ENCODE peak calls at places on chromosome 6, in four cellular contexts. T, R, Y and G are unnamed samples.
A peak's percentile ranks its signal among the peaks of the same experiment; 100 is the strongest.

GRCh38 chr6:21808551-21809181 is 215.1 kb downstream of the SOX4 start:
- DNase-seq in T (peak; percentile 24), R (no peak), Y (no peak), G (no peak)

GRCh38 chr6:81086931-81087330 is 665.5 kb downstream of the TENT5A start:
- DNase-seq in T (no peak), R (no peak), Y (no peak), G (no peak)

GRCh38 chr6:490251-491037 is 98.9 kb downstream of the IRF4 start:
- DNase-seq in T (no peak), R (no peak), Y (no peak), G (no peak)

GRCh38 chr6:146881228-146882181 is 282.7 kb downstream of the ADGB start:
- DNase-seq in T (no peak), R (no peak), Y (no peak), G (no peak)

GRCh38 chr6:7440476-7440875 is 50.9 kb downstream of the RIOK1 start:
- DNase-seq in T (no peak), R (no peak), Y (no peak), G (no peak)

GRCh38 chr6:162485464-162485863 is 242.1 kb downstream of the PRKN start:
- DNase-seq in T (no peak), R (no peak), Y (no peak), G (no peak)

GRCh38 chr6:99416892-99417767 is 8.0 kb downstream of the PNISR start:
- DNase-seq in T (no peak), R (no peak), Y (no peak), G (no peak)

GRCh38 chr6:70651326-70651905 is 16.3 kb upstream of the SMAP1 start:
- DNase-seq in T (no peak), R (no peak), Y (no peak), G (no peak)

GRCh38 chr6:167424060-167424673 is 99.3 kb downstream of the TTLL2 start:
- DNase-seq in T (no peak), R (no peak), Y (no peak), G (no peak)

GRCh38 chr6:108341312-108341711 is 46.5 kb downstream of the AFG1L start:
- DNase-seq in T (no peak), R (no peak), Y (no peak), G (no peak)

GRCh38 chr6:86380571-86381125 is 556.7 kb upstream of the HTR1E start:
- DNase-seq in T (no peak), R (no peak), Y (no peak), G (no peak)

GRCh38 chr6:78935561-78935960 is 68.2 kb downstream of the IRAK1BP1 start:
- DNase-seq in T (no peak), R (no peak), Y (no peak), G (no peak)

GRCh38 chr6:77106992-77107391 is 356.3 kb downstream of the HTR1B start:
- DNase-seq in T (no peak), R (no peak), Y (no peak), G (no peak)

GRCh38 chr6:45375449-45375848 is 2.3 kb downstream of the SUPT3H start:
- DNase-seq in T (no peak), R (no peak), Y (no peak), G (no peak)

GRCh38 chr6:40852667-40853383 is 186.2 kb downstream of the UNC5CL start:
- DNase-seq in T (no peak), R (no peak), Y (no peak), G (no peak)

GRCh38 chr6:136284909-136285308 is 4.7 kb downstream of the BCLAF1 start:
- DNase-seq in T (peak; percentile 39), R (no peak), Y (no peak), G (no peak)

GRCh38 chr6:136282906-136283305 is 6.7 kb downstream of the BCLAF1 start:
- DNase-seq in T (no peak), R (no peak), Y (no peak), G (no peak)

DNA sequence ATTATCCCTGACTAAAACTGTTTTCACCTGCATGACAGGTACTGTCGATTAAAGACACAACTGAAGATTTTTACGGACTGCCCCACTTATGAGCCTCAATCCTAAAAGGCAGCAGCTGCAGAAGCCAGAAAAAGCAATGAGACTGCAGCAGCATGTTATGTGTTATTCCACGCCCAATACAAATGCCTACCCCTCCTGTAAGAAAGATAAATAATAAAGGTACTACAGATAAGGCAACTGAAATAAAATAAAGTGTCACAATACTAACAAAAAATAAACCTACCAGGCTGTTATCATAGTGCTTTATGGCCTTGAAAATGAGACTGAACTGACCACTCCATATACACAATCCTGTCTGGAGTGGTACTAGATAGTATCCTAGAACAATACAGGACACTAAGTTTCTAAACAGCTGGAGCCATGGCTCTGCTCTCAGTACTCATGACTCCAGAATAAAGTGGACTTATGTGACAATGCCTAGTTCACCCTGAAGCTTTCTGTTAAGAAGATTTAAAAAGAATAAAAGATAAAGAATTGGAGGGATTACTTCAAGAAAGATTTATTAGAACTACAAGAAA is 9.5 kb downstream of the BCLAF1 start:
- DNase-seq in T (no peak), R (no peak), Y (no peak), G (no peak)
- H3K27ac ChIP-seq in T (no peak overlapping the region), R (no peak overlapping the region), Y (no peak overlapping the region), G (no peak overlapping the region)

DNA sequence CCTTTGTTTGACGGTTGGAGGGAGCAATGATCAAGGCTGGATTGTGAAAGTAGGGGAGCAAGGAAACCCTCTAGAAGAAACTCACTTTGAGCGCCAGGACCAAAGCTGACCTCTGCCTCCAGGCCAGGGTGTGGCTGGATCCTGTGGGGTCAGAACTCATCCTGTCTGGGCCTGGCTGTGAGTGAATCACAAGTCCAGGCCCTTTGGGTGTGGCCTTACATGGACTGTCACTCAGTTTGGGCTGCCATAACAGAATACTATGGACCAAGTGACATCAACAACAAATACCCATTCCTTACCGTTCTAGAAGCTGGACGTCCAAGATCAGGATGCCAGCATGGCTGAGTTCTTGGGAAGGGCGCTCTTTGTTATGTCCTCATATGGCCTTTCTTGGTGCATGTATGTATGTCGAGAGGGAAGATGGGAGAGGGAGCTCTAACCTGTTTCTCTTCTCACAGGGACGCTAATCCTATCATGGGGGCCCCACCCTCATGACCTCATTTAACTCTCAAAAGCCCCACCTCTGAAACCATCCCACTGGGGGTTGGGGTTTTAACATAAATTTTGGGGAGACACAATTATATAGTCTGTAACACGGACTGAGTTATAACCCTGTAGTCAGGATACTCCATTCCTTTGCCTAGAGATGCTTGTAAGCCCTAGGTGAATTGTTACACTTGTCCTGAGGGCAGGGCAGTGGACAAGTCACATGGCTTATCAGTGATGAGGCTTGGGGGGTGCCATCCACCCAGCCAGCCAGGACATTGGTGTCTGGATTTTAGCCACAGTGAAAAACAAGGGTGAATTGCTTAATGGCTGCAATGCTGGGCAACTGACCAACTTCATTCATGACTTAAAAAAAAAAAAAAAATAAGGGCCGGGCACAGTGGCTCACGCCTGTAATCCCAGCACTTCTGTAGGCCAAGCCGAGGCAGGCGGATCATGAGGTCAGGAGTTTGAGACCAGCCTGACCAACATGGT is 80.0 kb downstream of the TRMT11 start:
- DNase-seq in T (no peak), R (no peak), Y (no peak), G (no peak)
- H3K27ac ChIP-seq in T (no peak overlapping the region), R (no peak overlapping the region), Y (no peak overlapping the region), G (no peak overlapping the region)

GRCh38 chr6:144372116-144372515 is 87.0 kb downstream of the UTRN start:
- DNase-seq in T (no peak), R (no peak), Y (no peak), G (no peak)
- H3K27ac ChIP-seq in T (no peak overlapping the region), R (no peak overlapping the region), Y (no peak overlapping the region), G (peak overlapping the region; percentile 56)

GRCh38 chr6:163711615-163712568 is 297.4 kb downstream of the QKI start:
- DNase-seq in T (no peak), R (no peak), Y (peak; percentile 94), G (no peak)

GRCh38 chr6:163709693-163710092 is 295.2 kb downstream of the QKI start:
- DNase-seq in T (no peak), R (no peak), Y (no peak), G (no peak)

GRCh38 chr6:163712569-163712966 is 298.1 kb downstream of the QKI start:
- DNase-seq in T (no peak), R (no peak), Y (no peak), G (no peak)

GRCh38 chr6:163710552-163710951 is 296.0 kb downstream of the QKI start:
- DNase-seq in T (no peak), R (no peak), Y (no peak), G (no peak)

DNA sequence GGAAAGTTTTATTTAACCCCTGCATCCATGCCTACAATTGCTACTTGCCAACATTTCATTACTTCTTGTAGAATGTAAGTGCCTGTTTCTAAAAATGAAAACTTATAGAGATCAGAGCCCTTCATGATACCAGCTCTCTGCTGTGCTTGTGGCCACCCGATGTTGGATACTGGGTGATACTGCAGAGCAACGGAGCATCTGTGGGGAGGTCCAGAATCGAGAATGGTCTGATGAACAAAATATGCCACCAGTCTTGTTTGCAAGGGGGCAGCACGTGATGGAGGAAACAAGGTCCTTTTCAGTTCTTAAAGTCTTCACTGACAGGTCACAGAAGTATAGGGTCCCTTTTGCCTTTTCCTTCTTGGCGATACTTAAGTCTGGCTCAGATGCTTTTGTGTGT is 296.6 kb downstream of the QKI start:
- DNase-seq in T (no peak), R (no peak), Y (no peak), G (no peak)
- H3K27ac ChIP-seq in T (no peak overlapping the region), R (no peak overlapping the region), Y (peak overlapping the region; percentile 76), G (no peak overlapping the region)

DNA sequence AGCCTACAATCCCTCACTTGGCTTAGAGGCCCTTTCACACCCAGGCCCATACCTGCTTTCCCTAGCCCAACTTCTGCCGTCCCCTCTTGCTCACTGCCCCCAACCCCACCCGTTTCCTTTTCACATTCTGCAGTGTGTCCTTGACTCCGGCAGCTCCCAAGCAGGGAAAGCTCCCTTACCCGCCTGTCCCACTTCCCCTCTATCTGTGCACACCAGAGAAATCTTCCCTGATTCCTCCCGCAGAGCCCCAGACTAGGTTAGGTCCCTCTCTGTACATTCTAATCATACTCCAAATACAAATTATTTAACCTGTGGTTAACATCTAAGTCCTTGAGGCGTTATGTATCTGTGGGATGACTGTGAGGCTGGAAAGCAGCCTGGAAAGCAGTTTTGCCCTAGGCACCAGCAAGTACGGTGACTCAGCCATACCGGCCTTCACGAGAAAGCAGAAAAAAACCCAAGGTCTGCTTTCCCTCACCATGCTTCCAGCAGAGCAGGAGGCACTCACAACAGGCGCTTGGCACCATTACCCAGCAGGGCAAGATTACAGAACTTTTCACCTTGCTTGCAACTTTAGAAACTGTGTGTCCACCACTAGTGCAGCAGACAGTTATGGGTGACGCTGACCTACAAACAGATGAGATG is 22.3 kb downstream of the ELOVL5 start:
- DNase-seq in T (peak; percentile 96), R (peak; percentile 76), Y (peak; percentile 24), G (peak; percentile 96)
- H3K27ac ChIP-seq in T (peak overlapping the region; percentile 46), R (peak overlapping the region; percentile 82), Y (no peak overlapping the region), G (peak overlapping the region; percentile 76)

GRCh38 chr6:158383542-158383941 is 71.3 kb downstream of the TULP4 start:
- DNase-seq in T (no peak), R (no peak), Y (no peak), G (no peak)
- H3K27ac ChIP-seq in T (no peak overlapping the region), R (no peak overlapping the region), Y (no peak overlapping the region), G (no peak overlapping the region)

DNA sequence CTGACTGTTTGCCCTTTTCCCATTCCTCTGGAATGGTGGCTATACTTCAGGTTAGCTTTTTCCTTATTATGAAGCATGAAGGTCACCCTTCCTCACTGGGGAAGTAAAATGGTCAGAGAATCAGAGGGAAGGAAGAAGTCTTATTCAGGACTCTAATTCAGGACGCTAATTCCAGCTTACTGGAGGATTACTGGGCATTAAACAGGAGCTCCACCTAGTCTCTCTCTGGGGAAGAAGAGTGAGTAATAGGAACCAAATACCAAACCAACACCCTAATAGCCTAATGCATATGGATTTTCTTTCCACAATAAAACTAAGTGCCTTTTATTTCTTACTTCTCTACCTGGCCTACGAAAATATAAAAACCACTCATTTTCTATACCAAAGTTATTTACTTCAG is 10.1 kb downstream of the CRISP1 start:
- DNase-seq in T (peak; percentile 23), R (no peak), Y (no peak), G (no peak)
- H3K27ac ChIP-seq in T (no peak overlapping the region), R (no peak overlapping the region), Y (no peak overlapping the region), G (no peak overlapping the region)